ENCODE peak calls at places on chromosomes 3 and 15, in four cellular contexts. One of them, this sample, is unnamed.

GRCh38 chr15:75620776-75621536 is 4.6 kb downstream of the SNUPN start:
- DNase-seq in HepG2: no peak
- DNase-seq in GM12878: no peak
- DNase-seq in H1: no peak
- DNase-seq in this sample: no peak

GRCh38 chr3:172225215-172225707 is 185.9 kb downstream of the FNDC3B start:
- DNase-seq in HepG2: no peak
- DNase-seq in GM12878: no peak
- DNase-seq in H1: no peak
- DNase-seq in this sample: no peak

GRCh38 chr3:32246079-32246675 is 7.7 kb downstream of the CMTM8 start:
- DNase-seq in HepG2: no peak
- DNase-seq in GM12878: no peak
- DNase-seq in H1: no peak
- DNase-seq in this sample: no peak

GRCh38 chr15:55247766-55248427 is 41.7 kb downstream of the RAB27A start:
- DNase-seq in HepG2: no peak
- DNase-seq in GM12878: no peak
- DNase-seq in H1: no peak
- DNase-seq in this sample: no peak

GRCh38 chr3:142850395-142851023 is 38.4 kb downstream of the PCOLCE2 start:
- DNase-seq in HepG2: peak; percentile 39
- DNase-seq in GM12878: no peak
- DNase-seq in H1: no peak
- DNase-seq in this sample: no peak

GRCh38 chr15:29451201-29451781 is 181.7 kb upstream of the NSMCE3 start:
- DNase-seq in HepG2: peak; percentile 11
- DNase-seq in GM12878: no peak
- DNase-seq in H1: peak; percentile 69
- DNase-seq in this sample: no peak

GRCh38 chr3:160038862-160039562 is 50.4 kb downstream of the IL12A start:
- DNase-seq in HepG2: no peak
- DNase-seq in GM12878: no peak
- DNase-seq in H1: peak; percentile 60
- DNase-seq in this sample: no peak

GRCh38 chr3:23303601-23304217 is 100.6 kb downstream of the UBE2E2 start:
- DNase-seq in HepG2: no peak
- DNase-seq in GM12878: no peak
- DNase-seq in H1: no peak
- DNase-seq in this sample: no peak

GRCh38 chr3:197022405-197023231 is 7.0 kb downstream of the MELTF start:
- DNase-seq in HepG2: no peak
- DNase-seq in GM12878: no peak
- DNase-seq in H1: no peak
- DNase-seq in this sample: no peak

GRCh38 chr3:197023998-197024651 is 5.5 kb downstream of the MELTF start:
- DNase-seq in HepG2: no peak
- DNase-seq in GM12878: no peak
- DNase-seq in H1: no peak
- DNase-seq in this sample: no peak

GRCh38 chr3:197021729-197022404 is 7.8 kb downstream of the MELTF start:
- DNase-seq in HepG2: no peak
- DNase-seq in GM12878: no peak
- DNase-seq in H1: no peak
- DNase-seq in this sample: no peak

GRCh38 chr3:197024881-197025735 is 4.5 kb downstream of the MELTF start:
- DNase-seq in HepG2: no peak
- DNase-seq in GM12878: no peak
- DNase-seq in H1: peak; percentile 41
- DNase-seq in this sample: no peak

DNA sequence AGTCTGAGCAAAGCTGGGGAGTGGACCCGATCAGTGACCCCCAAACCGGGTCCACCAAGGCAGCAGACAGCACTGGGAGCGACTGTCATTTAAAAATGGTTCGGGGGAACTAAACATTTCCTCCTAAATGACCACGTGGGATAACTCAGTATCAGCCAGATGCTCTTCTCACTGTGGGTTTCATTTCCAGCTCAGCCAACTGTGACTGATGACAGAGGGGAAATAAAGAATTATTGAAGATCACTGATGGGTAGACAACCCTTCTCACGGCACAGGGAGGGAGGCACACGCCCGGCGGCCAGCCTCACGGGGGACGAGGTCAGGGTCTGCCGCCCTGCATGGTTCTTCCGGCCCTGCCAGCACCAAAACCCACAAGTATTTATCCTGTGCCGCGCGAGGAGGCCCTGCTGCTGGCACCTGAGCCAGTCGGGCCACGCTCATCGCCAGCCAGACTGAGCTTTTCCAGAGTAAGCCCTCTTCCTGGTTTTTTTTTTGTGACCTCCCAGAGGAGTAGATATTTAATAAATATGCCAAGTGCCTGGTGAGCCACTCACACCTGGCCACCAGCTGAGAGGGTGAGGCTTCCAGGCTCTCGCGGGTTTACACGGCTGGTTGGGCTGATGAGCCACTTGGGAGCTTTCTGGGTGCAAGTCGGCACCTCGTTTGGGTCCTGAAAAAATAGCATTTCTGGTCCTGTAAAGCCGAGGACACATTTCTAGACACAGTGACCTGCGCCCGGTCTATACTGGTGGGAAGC is 6.2 kb downstream of the MELTF start:
- DNase-seq in HepG2: no peak
- DNase-seq in GM12878: peak; percentile 76
- DNase-seq in H1: no peak
- DNase-seq in this sample: no peak
- TF ChIP-seq SUZ12 in HepG2: no peak
- TF ChIP-seq SUZ12 in GM12878: no peak
- TF ChIP-seq SUZ12 in H1: no peak
- TF ChIP-seq SUZ12 in this sample: no peak

DNA sequence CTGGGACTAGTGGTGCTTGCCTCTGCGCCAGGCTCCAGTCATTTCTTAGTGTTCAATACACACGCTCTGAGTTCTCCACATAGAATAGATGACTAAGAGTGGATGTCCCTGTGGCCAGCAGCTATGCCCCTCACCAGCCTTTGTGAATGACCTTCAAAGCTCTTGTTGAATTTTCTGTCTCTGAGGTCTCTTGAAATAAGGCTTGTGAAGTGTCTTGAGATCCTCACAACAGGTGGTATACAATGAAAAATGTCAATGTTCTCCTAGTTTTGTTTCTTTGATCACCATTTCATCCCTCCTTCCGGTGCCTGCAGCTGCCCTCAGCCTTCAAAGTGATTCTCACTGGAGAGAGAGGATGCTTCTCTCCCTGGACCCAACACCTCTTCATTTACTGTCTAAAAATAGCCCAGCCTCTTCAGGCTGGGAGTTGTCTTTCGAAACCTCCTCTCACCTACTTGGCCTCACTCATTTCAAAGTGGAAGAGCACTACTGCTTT is 5.4 kb downstream of the MAPKBP1 start:
- DNase-seq in HepG2: no peak
- DNase-seq in GM12878: no peak
- DNase-seq in H1: no peak
- DNase-seq in this sample: no peak
- H3K4me1 ChIP-seq in HepG2: peaks cover 84% of the 10 kb centered on the region
- H3K4me1 ChIP-seq in GM12878: peaks cover 17% of the 10 kb centered on the region
- H3K4me1 ChIP-seq in H1: peaks cover 6% of the 10 kb centered on the region
- H3K4me1 ChIP-seq in this sample: peaks cover 4% of the 10 kb centered on the region

DNA sequence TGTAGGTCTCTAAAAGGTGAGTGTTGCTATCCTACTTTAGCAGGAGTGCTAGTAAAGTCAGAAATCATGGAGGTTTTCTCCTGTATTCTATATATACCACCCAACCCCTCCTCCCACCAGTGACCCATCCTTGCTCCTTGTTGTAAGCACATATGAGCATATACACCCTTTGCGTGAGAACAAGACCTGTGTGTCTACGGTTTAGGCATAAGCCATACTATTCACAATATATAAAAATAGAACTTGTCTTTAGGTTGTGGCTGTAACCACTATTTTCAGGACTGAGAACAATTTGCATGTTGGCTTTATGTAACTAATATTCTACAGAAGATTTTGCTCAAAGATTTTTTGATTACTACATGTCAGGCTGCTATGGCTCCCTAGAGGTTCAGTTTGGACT is 59.1 kb upstream of the TOP2B start:
- DNase-seq in HepG2: no peak
- DNase-seq in GM12878: no peak
- DNase-seq in H1: no peak
- DNase-seq in this sample: no peak
- TF ChIP-seq SUZ12 in HepG2: no peak
- TF ChIP-seq SUZ12 in GM12878: no peak
- TF ChIP-seq SUZ12 in H1: no peak
- TF ChIP-seq SUZ12 in this sample: no peak

GRCh38 chr15:96732704-96733103 is 402.2 kb downstream of the NR2F2 start:
- DNase-seq in HepG2: no peak
- DNase-seq in GM12878: no peak
- DNase-seq in H1: no peak
- DNase-seq in this sample: no peak

GRCh38 chr15:96728591-96728990 is 398.1 kb downstream of the NR2F2 start:
- DNase-seq in HepG2: no peak
- DNase-seq in GM12878: no peak
- DNase-seq in H1: no peak
- DNase-seq in this sample: no peak
- H3K4me1 ChIP-seq in HepG2: no peaks in the 10 kb centered on the region
- H3K4me1 ChIP-seq in GM12878: no peaks in the 10 kb centered on the region
- H3K4me1 ChIP-seq in H1: no peaks in the 10 kb centered on the region
- H3K4me1 ChIP-seq in this sample: no peaks in the 10 kb centered on the region

GRCh38 chr3:185824467-185825378 is at the start of gene IGF2BP2:
- DNase-seq in HepG2: peak; percentile 74
- DNase-seq in GM12878: no peak
- DNase-seq in H1: peak; percentile 79
- DNase-seq in this sample: no peak
- TF ChIP-seq SUZ12 in HepG2: no peak
- TF ChIP-seq SUZ12 in GM12878: no peak
- TF ChIP-seq SUZ12 in H1: no peak
- TF ChIP-seq SUZ12 in this sample: no peak

GRCh38 chr15:74037171-74038117 is 42.9 kb downstream of the PML start:
- DNase-seq in HepG2: no peak
- DNase-seq in GM12878: no peak
- DNase-seq in H1: no peak
- DNase-seq in this sample: no peak

GRCh38 chr15:74038707-74039655 is 43.4 kb downstream of the GOLGA6A start:
- DNase-seq in HepG2: no peak
- DNase-seq in GM12878: no peak
- DNase-seq in H1: no peak
- DNase-seq in this sample: no peak

GRCh38 chr15:74040115-74040850 is 42.1 kb downstream of the GOLGA6A start:
- DNase-seq in HepG2: no peak
- DNase-seq in GM12878: no peak
- DNase-seq in H1: no peak
- DNase-seq in this sample: peak; percentile 68

GRCh38 chr15:74041311-74041756 is 41.0 kb downstream of the GOLGA6A start:
- DNase-seq in HepG2: no peak
- DNase-seq in GM12878: no peak
- DNase-seq in H1: no peak
- DNase-seq in this sample: no peak

DNA sequence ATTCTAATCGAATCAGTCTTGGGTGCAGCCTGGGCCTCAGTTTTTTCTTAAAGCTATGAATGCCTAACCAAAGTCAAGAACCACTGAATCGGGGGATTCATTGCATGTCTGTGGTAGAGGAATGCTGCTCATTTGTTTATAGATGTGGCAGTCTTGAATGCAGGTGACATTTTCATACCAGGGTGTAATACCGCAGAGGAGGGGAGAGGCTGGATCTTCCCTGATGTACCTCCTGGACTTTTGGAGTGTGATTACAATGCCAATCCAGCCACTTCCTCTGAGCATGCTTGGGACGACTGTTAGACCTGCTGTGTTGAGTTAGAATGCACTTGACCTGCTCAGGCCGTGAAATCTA is 42.7 kb downstream of the GOLGA6A start:
- DNase-seq in HepG2: no peak
- DNase-seq in GM12878: no peak
- DNase-seq in H1: no peak
- DNase-seq in this sample: no peak
- H3K4me1 ChIP-seq in HepG2: no peaks in the 10 kb centered on the region
- H3K4me1 ChIP-seq in GM12878: no peaks in the 10 kb centered on the region
- H3K4me1 ChIP-seq in H1: peaks cover 6% of the 10 kb centered on the region
- H3K4me1 ChIP-seq in this sample: peaks cover 37% of the 10 kb centered on the region

GRCh38 chr3:43923101-43923979 is 232.6 kb downstream of the ABHD5 start:
- DNase-seq in HepG2: no peak
- DNase-seq in GM12878: no peak
- DNase-seq in H1: no peak
- DNase-seq in this sample: no peak
- TF ChIP-seq SUZ12 in HepG2: no peak
- TF ChIP-seq SUZ12 in GM12878: no peak
- TF ChIP-seq SUZ12 in H1: no peak
- TF ChIP-seq SUZ12 in this sample: no peak

DNA sequence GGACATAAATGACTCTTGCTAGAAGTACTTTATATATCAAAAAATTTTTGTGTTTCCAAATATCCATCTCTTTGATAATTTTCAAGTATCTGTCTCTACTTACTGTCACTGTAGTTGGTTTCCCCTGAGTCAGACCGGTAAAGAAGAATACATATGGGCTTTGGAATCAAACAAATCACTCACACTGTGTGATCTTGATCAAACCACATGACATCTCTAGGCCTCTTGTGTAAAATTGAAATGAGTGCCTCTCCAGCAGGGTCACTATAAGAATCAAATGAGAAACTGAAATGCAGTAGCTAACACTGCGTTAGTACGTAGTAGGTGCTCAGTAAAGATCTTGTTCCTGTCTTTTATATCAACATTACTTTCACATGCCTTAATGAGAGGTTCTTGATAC is 314.6 kb upstream of the STT3B start:
- DNase-seq in HepG2: no peak
- DNase-seq in GM12878: no peak
- DNase-seq in H1: no peak
- DNase-seq in this sample: no peak
- H3K4me1 ChIP-seq in HepG2: no peaks in the 10 kb centered on the region
- H3K4me1 ChIP-seq in GM12878: peaks cover 34% of the 10 kb centered on the region
- H3K4me1 ChIP-seq in H1: no peaks in the 10 kb centered on the region
- H3K4me1 ChIP-seq in this sample: no peaks in the 10 kb centered on the region

GRCh38 chr3:66406841-66407240 is 94.0 kb downstream of the LRIG1 start:
- DNase-seq in HepG2: no peak
- DNase-seq in GM12878: no peak
- DNase-seq in H1: no peak
- DNase-seq in this sample: no peak

GRCh38 chr3:66407281-66408218 is 93.3 kb downstream of the LRIG1 start:
- DNase-seq in HepG2: peak; percentile 48
- DNase-seq in GM12878: no peak
- DNase-seq in H1: peak; percentile 97
- DNase-seq in this sample: peak; percentile 40

GRCh38 chr3:66409771-66410355 is 91.0 kb downstream of the LRIG1 start:
- DNase-seq in HepG2: no peak
- DNase-seq in GM12878: no peak
- DNase-seq in H1: no peak
- DNase-seq in this sample: no peak

GRCh38 chr3:66410371-66410770 is 90.5 kb downstream of the LRIG1 start:
- DNase-seq in HepG2: no peak
- DNase-seq in GM12878: no peak
- DNase-seq in H1: no peak
- DNase-seq in this sample: no peak

DNA sequence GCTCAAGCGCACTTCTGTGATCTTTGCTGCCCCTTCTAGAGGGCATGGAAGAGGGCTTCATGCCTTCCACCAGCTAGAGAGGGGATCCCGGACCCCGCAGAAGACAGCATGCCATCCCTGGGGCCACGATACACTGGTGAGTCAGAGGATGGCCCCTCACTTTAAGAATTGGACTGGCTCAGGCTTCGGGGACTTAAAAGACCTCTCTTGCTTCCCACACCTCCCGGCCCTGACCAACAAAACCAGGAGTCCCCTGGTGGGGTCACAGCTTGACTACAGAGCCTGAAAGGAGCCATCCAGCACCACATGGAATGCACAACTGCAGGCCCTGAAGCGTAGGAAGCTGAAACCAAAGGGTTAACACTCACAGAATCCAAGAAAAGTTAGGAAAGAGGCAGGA is 92.4 kb downstream of the LRIG1 start:
- DNase-seq in HepG2: no peak
- DNase-seq in GM12878: no peak
- DNase-seq in H1: no peak
- DNase-seq in this sample: no peak
- TF ChIP-seq SUZ12 in HepG2: no peak
- TF ChIP-seq SUZ12 in GM12878: no peak
- TF ChIP-seq SUZ12 in H1: no peak
- TF ChIP-seq SUZ12 in this sample: no peak

This sample was measured in NT2/D1.